ENCODE peak calls at places on chromosome 17, in six cellular contexts. B is endothelial cell of umbilical vein, R is mammary epithelial cell, M is HCT116, Z is fibroblast of lung, Q is GM12878. O is an unnamed sample.

GRCh38 chr17:75902406-75902805 is 2.3 kb downstream of the MRPL38 start:
- DNase-seq in Z (no peak), B (no peak), M (no peak), Q (no peak), R (no peak), O (no peak)

GRCh38 chr17:20263595-20263994 is 203.7 kb downstream of the LGALS9B start:
- DNase-seq in M (peak), Z (peak), R (peak), B (no peak), Q (no peak), O (peak)

GRCh38 chr17:58330997-58331814 is 2.6 kb upstream of the TSPOAP1 start:
- DNase-seq in Q (no peak), B (no peak), R (no peak), M (no peak), Z (no peak), O (no peak)

GRCh38 chr17:75097865-75098264 is 10.1 kb downstream of the SLC16A5 start:
- DNase-seq in R (no peak), B (no peak), M (no peak), Z (no peak), Q (no peak), O (no peak)

GRCh38 chr17:43695968-43696865 is 34.5 kb upstream of the MEOX1 start:
- DNase-seq in B (no peak), R (no peak), M (no peak), Z (peak), Q (no peak), O (peak)

GRCh38 chr17:4940625-4941021 is 555 bp downstream of the RNF167 start:
- DNase-seq in Q (no peak), M (no peak), Z (no peak), B (no peak), R (no peak), O (peak)

GRCh38 chr17:55285340-55286301 is 20.9 kb downstream of the HLF start:
- DNase-seq in M (no peak), Z (peak), Q (no peak), B (peak), R (no peak), O (peak)

GRCh38 chr17:55394357-55395021 is 27.1 kb downstream of the MMD start:
- DNase-seq in B (no peak), Z (no peak), R (no peak), Q (no peak), M (no peak), O (no peak)

GRCh38 chr17:37239690-37240344 is 136.0 kb upstream of the C17orf78 start:
- DNase-seq in M (peak), Q (no peak), R (no peak), B (peak), Z (peak), O (peak)

GRCh38 chr17:65973237-65973636 is 218.7 kb downstream of the CEP112 start:
- DNase-seq in B (no peak), R (no peak), Z (peak), M (no peak), Q (no peak), O (no peak)

GRCh38 chr17:5391678-5392077 is 27.8 kb downstream of the NUP88 start:
- DNase-seq in Z (peak), Q (no peak), M (no peak), R (no peak), B (no peak), O (no peak)

GRCh38 chr17:70668276-70668937 is 499.1 kb downstream of the KCNJ2 start:
- DNase-seq in Q (no peak), M (no peak), R (no peak), B (no peak), Z (no peak), O (no peak)

GRCh38 chr17:51828901-51829300 is 329.6 kb downstream of the CA10 start:
- DNase-seq in B (no peak), R (no peak), M (no peak), Z (no peak), Q (no peak), O (no peak)

GRCh38 chr17:151886-152859 is 14.8 kb downstream of the SCGB1C2 start:
- DNase-seq in M (no peak), Z (peak), R (no peak), Q (no peak), B (peak), O (peak)

GRCh38 chr17:35491417-35491816 is 42.9 kb upstream of the SLFN13 start:
- DNase-seq in R (no peak), Z (no peak), B (no peak), Q (no peak), M (no peak), O (no peak)

GRCh38 chr17:27551701-27552466 is 79.1 kb upstream of the LGALS9 start:
- DNase-seq in Q (no peak), B (no peak), R (peak), Z (peak), M (peak), O (peak)

GRCh38 chr17:42399121-42399520 is 10.9 kb upstream of the STAT3 start:
- DNase-seq in Q (no peak), M (no peak), Z (no peak), B (no peak), R (no peak), O (no peak)

GRCh38 chr17:1532836-1533602 is 16.6 kb upstream of the INPP5K start:
- DNase-seq in Z (no peak), Q (no peak), B (no peak), M (no peak), R (no peak), O (peak)

GRCh38 chr17:15482476-15482875 is 15.1 kb upstream of the CDRT4 start:
- DNase-seq in Q (no peak), M (no peak), R (no peak), B (no peak), Z (no peak), O (no peak)

GRCh38 chr17:30520882-30521281 is 43.7 kb downstream of the GOSR1 start:
- DNase-seq in M (no peak), Z (peak), Q (no peak), B (no peak), R (no peak), O (peak)

GRCh38 chr17:77398274-77398673 is 257.5 kb downstream of the SEC14L1 start:
- DNase-seq in M (no peak), Z (no peak), B (no peak), Q (no peak), R (no peak), O (no peak)

GRCh38 chr17:45437461-45438283 is 5.0 kb upstream of the ARHGAP27 start:
- DNase-seq in B (no peak), Z (no peak), M (no peak), Q (no peak), R (no peak), O (no peak)

GRCh38 chr17:1533649-1534325 is 17.4 kb upstream of the INPP5K start:
- DNase-seq in Q (no peak), Z (no peak), M (no peak), R (no peak), B (no peak), O (no peak)

GRCh38 chr17:8894673-8895578 is 27.5 kb upstream of the PIK3R6 start:
- DNase-seq in Q (peak), M (peak), R (peak), B (peak), Z (peak), O (peak)

GRCh38 chr17:76384987-76385891 is 830 bp downstream of the SPHK1 start:
- DNase-seq in M (no peak), B (peak), Q (no peak), R (peak), Z (peak), O (peak)

GRCh38 chr17:68004201-68004600 is 7.9 kb upstream of the C17orf58 start:
- DNase-seq in Z (no peak), R (no peak), M (no peak), Q (no peak), B (peak), O (no peak)

DNA sequence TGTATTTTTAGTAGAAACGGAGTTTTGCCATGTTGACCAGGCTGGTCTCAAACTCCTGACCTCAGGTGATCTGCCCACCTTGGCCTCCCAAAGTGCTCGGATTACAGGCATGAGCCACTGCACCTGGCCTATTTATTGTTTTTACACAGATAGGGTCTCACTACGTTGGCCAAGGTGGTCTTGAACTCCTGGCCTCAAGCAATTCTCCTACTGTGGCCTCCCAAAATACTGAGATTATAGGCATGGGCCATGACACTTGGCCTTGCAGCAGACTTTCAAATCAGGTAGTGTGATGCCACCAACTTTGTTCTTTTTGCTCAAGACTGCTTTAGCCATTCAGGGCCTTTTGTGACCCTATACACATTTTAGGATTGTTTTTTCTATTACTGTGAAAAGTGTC is 61.7 kb upstream of the INTS2 start:
- DNase-seq in B (no peak), M (no peak), Q (no peak), Z (no peak), R (no peak), O (no peak)
- H3K4me2 ChIP-seq in B (no peak), M (no peak), Q (no peak), Z (no peak), R (no peak), O (no peak)

DNA sequence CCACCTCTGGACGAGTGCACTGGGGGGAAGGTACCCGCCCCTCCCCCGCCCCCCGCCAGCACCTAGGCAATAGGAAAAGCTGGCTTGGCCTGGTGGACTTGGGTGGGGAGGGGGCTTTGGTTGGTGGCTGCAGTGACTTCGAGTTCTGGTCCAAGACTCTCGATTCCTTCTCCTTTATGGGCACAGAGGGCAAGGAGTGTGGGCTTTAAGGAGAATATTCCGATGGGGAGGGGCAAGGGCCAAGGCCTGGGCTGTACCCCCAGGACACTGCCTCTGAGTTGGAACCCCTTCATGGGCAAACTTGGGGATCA is 409 bp downstream of the ACSF2 start:
- DNase-seq in Q (no peak), Z (no peak), M (no peak), R (no peak), B (no peak), O (no peak)
- H3K27ac ChIP-seq in Q (peak), Z (peak), M (peak), R (peak), B (no peak), O (peak)

GRCh38 chr17:32958418-32958817 is 30.5 kb downstream of the TMEM98 start:
- DNase-seq in R (no peak), B (no peak), Z (no peak), Q (no peak), M (no peak), O (peak)
- TF ChIP-seq EZH2 in R (no peak), B (no peak), Z (no peak), Q (no peak), M (no peak), O (no peak)

DNA sequence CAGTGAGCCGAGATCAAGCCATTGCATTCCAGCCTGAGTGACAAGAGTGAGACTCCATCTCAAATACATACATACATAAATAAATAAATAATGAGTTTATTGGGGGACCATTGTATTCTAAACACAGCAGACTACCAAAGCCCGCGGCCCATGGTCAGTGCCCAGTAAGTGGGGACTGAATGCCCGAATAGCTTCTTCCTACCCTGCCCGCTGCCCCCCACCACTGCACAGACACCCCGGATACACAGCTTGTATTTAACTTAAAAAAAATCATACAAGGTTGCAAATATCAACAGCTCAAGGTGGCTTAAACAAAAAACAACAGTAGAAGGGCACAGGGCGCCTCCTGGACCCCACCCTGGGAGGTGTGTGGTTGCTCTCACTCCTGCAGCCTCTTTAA is 22.6 kb upstream of the TLK2 start:
- DNase-seq in Z (no peak), Q (no peak), B (no peak), M (no peak), R (no peak), O (no peak)
- H3K4me2 ChIP-seq in Z (no peak), Q (no peak), B (no peak), M (no peak), R (no peak), O (no peak)

GRCh38 chr17:82892869-82893565 is 53.2 kb upstream of the ZNF750 start:
- DNase-seq in R (no peak), Z (no peak), Q (no peak), M (no peak), B (peak), O (no peak)
- H3K27ac ChIP-seq in R (no peak), Z (peak), Q (no peak), M (no peak), B (no peak), O (no peak)

DNA sequence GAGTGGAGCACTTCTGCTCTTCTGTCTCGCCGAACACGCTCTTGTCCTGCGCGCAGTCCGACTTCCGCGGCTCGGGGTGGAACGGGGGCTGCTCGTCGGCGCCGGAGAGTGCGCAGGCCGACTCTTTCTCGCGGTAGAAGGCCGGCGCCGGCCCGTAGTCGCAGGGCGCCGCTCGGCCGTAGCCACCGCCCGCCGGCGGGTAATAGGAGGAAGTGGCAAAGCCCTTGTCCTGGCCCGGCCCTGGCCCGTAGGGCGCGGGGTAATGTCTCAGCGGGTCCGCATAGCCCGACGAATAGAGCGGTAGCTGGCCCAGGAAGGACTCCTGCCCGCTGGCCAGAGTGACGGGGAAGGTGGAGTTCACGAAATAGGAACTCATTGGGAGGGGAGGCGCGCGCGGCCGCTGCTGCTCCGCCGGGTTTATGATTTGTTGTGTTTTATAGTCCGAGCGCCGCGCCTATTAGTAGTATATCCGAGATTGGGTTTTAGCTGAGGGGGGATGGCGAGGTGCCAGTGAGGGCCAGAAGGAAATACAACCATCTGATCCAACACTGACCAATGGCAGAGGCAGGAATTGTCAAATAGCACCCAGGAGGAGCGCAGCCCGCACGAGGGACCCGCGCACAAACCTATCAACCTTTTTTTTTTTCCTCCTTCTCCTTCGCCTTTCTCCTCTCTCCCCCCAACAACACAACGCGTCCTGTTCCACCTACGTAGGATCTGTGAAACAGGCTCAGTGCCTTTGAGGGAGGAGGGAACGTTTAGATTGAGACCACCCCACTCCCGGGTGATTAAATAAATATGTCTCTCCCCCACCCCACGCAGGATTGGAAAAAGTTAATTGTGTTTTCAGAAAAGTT is 4.4 kb upstream of the HOXB5 start:
- DNase-seq in M (no peak), Q (no peak), B (peak), Z (peak), R (peak), O (peak)
- TF ChIP-seq EZH2 in M (no peak), Q (no peak), B (no peak), Z (no peak), R (no peak), O (no peak)

GRCh38 chr17:72359811-72360210 is 239.0 kb downstream of the SOX9 start:
- DNase-seq in M (no peak), R (no peak), B (no peak), Q (no peak), Z (peak), O (peak)

GRCh38 chr17:72363336-72363620 is 242.5 kb downstream of the SOX9 start:
- DNase-seq in B (no peak), M (no peak), R (no peak), Z (no peak), Q (no peak), O (peak)

GRCh38 chr17:72360386-72360940 is 239.6 kb downstream of the SOX9 start:
- DNase-seq in R (no peak), M (no peak), B (no peak), Z (no peak), Q (no peak), O (no peak)

GRCh38 chr17:72361892-72362291 is 241.1 kb downstream of the SOX9 start:
- DNase-seq in Q (no peak), M (no peak), R (peak), Z (peak), B (no peak), O (no peak)

DNA sequence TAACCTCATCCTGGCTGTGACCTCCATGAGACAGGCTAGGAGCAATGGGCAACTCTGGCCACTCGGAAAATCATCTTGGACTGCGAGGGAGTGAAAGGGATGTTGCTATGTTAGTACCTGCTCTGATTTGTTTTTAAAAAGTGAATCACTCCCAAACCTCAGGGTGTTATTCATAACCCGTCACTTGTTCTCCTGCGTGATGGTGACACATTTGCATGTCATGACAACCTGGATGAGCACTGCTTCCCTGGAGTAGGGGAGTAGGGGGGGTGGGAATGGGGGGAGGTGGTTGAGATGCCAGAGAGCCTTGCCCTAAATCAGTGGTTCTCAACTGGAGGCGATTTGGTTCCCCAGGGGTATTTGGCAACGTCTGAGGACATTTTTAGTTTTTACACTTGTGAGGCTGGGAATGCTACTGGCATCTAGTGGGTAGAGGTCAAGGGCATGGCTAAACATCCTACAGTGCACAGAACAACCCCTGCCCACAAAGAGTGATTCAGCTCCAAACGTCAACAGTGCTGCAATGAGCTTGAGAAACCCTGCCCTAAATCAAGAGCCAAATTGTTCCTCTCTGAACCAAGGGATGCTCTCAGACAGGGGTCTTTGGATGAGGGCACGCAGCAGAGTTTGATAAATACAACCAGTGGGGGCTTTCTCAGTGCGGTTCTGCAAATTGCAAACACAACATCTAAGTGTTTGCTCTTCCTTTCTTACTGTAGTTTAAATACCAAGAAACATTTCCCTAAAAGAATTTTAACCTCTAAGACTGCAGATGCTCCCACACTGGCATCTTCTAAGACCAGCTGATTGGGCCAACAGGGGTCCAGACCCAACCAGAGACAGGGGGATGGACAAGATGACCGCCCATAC is 241.9 kb downstream of the SOX9 start:
- DNase-seq in Z (peak), R (peak), Q (no peak), B (no peak), M (no peak), O (peak)
- H3K4me2 ChIP-seq in Z (no peak), R (peak), Q (no peak), B (no peak), M (peak), O (peak)

GRCh38 chr17:48720263-48721008 is 1.9 kb downstream of the PRAC1 start:
- DNase-seq in Q (no peak), Z (no peak), M (no peak), B (no peak), R (no peak), O (no peak)

GRCh38 chr17:48718162-48718780 is 4.0 kb downstream of the PRAC1 start:
- DNase-seq in B (no peak), M (no peak), R (no peak), Z (no peak), Q (no peak), O (no peak)

GRCh38 chr17:48721009-48721402 is 1.3 kb downstream of the PRAC1 start:
- DNase-seq in Z (no peak), B (no peak), M (no peak), Q (no peak), R (no peak), O (no peak)

GRCh38 chr17:48718781-48719641 is 3.3 kb downstream of the PRAC1 start:
- DNase-seq in M (no peak), B (no peak), Q (no peak), Z (no peak), R (no peak), O (no peak)

DNA sequence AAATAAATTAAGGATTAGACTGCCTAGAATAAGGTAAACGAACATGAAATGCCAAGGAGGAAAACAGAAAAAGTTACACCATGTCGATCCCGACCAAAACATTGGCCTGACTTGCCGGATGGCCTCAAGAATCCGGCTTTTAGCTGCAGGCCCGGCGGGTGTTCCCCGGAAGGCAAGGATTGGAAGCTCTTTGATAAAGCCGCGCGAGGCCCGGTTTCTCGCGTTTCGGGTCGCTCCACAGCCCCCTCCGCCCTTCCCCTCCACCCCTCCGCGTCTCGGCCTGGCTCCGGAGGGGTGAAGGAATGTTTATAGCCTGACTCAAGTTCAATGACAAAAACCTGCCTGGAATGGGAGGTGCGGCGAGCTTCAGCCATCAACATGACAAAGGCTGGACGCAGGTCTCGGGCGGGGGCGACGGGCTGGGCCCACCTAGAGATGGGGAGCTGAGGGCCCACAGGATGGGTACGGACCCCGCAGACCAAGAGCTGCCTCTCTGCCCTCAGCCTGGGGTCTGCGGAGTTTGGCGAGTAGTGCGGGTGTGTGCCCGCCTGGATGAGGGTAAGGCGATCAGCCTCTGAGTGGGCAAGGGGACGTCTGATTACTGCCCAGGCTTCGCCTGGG is 2.6 kb downstream of the PRAC1 start:
- DNase-seq in Q (no peak), R (no peak), M (no peak), B (no peak), Z (no peak), O (no peak)
- H3K27ac ChIP-seq in Q (no peak), R (no peak), M (no peak), B (no peak), Z (no peak), O (no peak)

GRCh38 chr17:61452301-61453290 is at the start of gene TBX4:
- DNase-seq in Z (no peak), B (no peak), Q (no peak), R (no peak), M (no peak), O (no peak)
- TF ChIP-seq EZH2 in Z (no peak), B (peak), Q (peak), R (peak), M (no peak), O (peak)